ENCODE peak calls at places on chromosomes 1 and 21, in five cellular contexts. M is cardiac muscle cell, E is ovary, S is AG10803, Y is transverse colon. T is an unnamed sample.

GRCh38 chr1:206784471-206784903 is 12.2 kb upstream of the IL10 start:
- DNase-seq in M (no peak), E (no peak), S (no peak), Y (peak; percentile 62), T (no peak)

GRCh38 chr1:188017921-188018320 is 1189.2 kb downstream of the PLA2G4A start:
- DNase-seq in M (no peak), E (no peak), S (no peak), Y (no peak), T (no peak)

GRCh38 chr1:165069829-165070228 is 286.7 kb downstream of the LMX1A start:
- DNase-seq in M (no peak), E (no peak), S (no peak), Y (peak; percentile 36), T (no peak)

GRCh38 chr21:46552865-46553379 is 52.0 kb downstream of the S100B start:
- DNase-seq in M (no peak), E (no peak), S (no peak), Y (no peak), T (peak; percentile 13)

GRCh38 chr1:219460561-219461511 is 152.1 kb downstream of the ZC3H11B start:
- DNase-seq in M (no peak), E (no peak), S (peak; percentile 72), Y (no peak), T (no peak)

GRCh38 chr1:14894811-14895524 is 258.6 kb upstream of the TMEM51 start:
- DNase-seq in M (no peak), E (no peak), S (peak; percentile 9), Y (peak; percentile 17), T (no peak)

GRCh38 chr1:1110561-1110971 is 5.3 kb downstream of the C1orf159 start:
- DNase-seq in M (no peak), E (peak; percentile 33), S (no peak), Y (peak; percentile 6), T (no peak)

GRCh38 chr1:183804916-183805734 is at the start of gene RGL1:
- DNase-seq in M (peak; percentile 82), E (peak; percentile 83), S (peak; percentile 74), Y (peak; percentile 60), T (peak; percentile 76)

GRCh38 chr1:201054030-201054635 is 30.6 kb upstream of the KIF21B start:
- DNase-seq in M (no peak), E (no peak), S (no peak), Y (no peak), T (no peak)

GRCh38 chr1:156664046-156664948 is 12.9 kb downstream of the NES start:
- DNase-seq in M (peak; percentile 76), E (no peak), S (peak; percentile 52), Y (no peak), T (no peak)

GRCh38 chr1:165444897-165445370 is at the start of gene RXRG:
- DNase-seq in M (peak; percentile 90), E (peak; percentile 33), S (peak; percentile 2), Y (no peak), T (peak; percentile 43)

DNA sequence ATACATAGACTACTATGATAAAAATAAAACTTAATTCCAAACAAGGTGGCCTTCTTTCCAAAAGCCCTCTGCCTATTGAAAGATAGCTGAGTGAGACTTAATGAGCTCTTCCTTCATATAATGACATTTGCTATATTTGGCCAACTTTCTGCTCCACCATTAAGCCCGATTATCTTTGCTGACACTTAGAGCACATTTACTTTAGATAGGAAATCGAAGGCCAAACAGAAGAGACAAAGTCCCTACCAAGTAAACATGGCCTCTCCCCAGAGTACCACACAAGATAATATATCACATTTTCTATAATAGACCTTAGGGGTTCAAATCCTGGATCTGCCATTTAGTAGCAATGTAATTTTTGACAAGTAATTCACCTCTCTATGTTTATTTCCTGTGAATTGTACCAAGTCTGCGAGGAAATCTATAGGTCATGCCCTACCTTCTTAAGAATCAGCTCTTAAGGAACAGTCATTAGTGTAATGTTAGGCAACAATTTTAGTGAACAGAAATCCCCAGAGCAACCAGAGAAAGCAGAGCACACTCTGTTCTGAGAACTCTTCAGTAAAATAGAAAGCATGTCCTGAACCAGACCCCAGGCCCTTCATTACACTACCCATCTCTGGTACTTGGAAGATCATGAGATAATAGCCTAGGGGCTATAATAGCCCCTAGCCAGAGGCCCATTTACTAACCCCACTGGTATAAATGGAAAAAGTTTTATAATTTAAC is 17.3 kb upstream of the COA6 start:
- DNase-seq in M (no peak), E (no peak), S (no peak), Y (no peak), T (no peak)
- H3K4me3 ChIP-seq in M (no peak overlapping the region), E (no peak overlapping the region), S (no peak overlapping the region), Y (no peak overlapping the region), T (no peak overlapping the region)

GRCh38 chr1:84693009-84693408 is 2.7 kb upstream of the SSX2IP start:
- DNase-seq in M (no peak), E (no peak), S (no peak), Y (no peak), T (no peak)
- H3K4me3 ChIP-seq in M (no peak overlapping the region), E (no peak overlapping the region), S (no peak overlapping the region), Y (no peak overlapping the region), T (no peak overlapping the region)

GRCh38 chr1:27356628-27357280 is 10.0 kb downstream of the MAP3K6 start:
- DNase-seq in M (no peak), E (no peak), S (no peak), Y (peak; percentile 87), T (no peak)
- H3K4me3 ChIP-seq in M (no peak overlapping the region), E (no peak overlapping the region), S (no peak overlapping the region), Y (peak overlapping the region; percentile 7), T (no peak overlapping the region)

DNA sequence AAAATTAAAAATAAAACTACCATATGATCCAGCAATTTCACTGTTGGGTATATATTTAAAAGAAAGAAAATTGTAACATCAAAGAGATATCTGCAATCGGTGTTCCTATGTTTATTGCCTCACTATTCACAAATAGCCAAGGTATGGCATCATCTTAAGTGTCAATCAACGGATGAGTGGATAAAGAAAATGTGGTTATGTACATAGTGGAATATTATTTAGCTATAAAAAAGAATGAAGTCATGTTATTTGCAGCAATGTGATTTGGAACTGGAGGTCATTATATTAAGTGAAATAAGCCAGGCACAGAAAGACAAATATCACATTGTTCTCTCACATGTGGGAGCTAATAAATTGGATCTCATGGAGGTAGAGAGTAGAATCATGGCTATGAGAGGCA is 76.3 kb downstream of the RD3 start:
- DNase-seq in M (no peak), E (no peak), S (no peak), Y (no peak), T (no peak)
- H3K4me3 ChIP-seq in M (peak overlapping the region; percentile 29), E (no peak overlapping the region), S (peak overlapping the region; percentile 15), Y (no peak overlapping the region), T (no peak overlapping the region)

GRCh38 chr1:172145656-172146055 is 274.8 kb upstream of the C1orf105 start:
- DNase-seq in M (no peak), E (no peak), S (no peak), Y (no peak), T (no peak)

GRCh38 chr1:172141351-172142000 is 279.0 kb upstream of the C1orf105 start:
- DNase-seq in M (no peak), E (no peak), S (no peak), Y (no peak), T (no peak)

GRCh38 chr1:172145231-172145651 is 275.2 kb upstream of the C1orf105 start:
- DNase-seq in M (peak; percentile 33), E (no peak), S (peak; percentile 85), Y (no peak), T (no peak)

GRCh38 chr1:172144445-172145060 is 275.9 kb upstream of the C1orf105 start:
- DNase-seq in M (no peak), E (peak; percentile 84), S (peak; percentile 100), Y (peak; percentile 61), T (peak; percentile 59)

GRCh38 chr1:172143384-172144025 is 277.0 kb upstream of the C1orf105 start:
- DNase-seq in M (no peak), E (no peak), S (peak; percentile 68), Y (no peak), T (no peak)
- H3K4me3 ChIP-seq in M (no peak overlapping the region), E (peak overlapping the region; percentile 38), S (peak overlapping the region; percentile 84), Y (peak overlapping the region; percentile 40), T (no peak overlapping the region)

GRCh38 chr21:41366522-41367151 is 4.8 kb downstream of the MX2 start:
- DNase-seq in M (no peak), E (no peak), S (peak; percentile 80), Y (peak; percentile 74), T (peak; percentile 62)
- H3K4me3 ChIP-seq in M (no peak overlapping the region), E (no peak overlapping the region), S (no peak overlapping the region), Y (no peak overlapping the region), T (no peak overlapping the region)

DNA sequence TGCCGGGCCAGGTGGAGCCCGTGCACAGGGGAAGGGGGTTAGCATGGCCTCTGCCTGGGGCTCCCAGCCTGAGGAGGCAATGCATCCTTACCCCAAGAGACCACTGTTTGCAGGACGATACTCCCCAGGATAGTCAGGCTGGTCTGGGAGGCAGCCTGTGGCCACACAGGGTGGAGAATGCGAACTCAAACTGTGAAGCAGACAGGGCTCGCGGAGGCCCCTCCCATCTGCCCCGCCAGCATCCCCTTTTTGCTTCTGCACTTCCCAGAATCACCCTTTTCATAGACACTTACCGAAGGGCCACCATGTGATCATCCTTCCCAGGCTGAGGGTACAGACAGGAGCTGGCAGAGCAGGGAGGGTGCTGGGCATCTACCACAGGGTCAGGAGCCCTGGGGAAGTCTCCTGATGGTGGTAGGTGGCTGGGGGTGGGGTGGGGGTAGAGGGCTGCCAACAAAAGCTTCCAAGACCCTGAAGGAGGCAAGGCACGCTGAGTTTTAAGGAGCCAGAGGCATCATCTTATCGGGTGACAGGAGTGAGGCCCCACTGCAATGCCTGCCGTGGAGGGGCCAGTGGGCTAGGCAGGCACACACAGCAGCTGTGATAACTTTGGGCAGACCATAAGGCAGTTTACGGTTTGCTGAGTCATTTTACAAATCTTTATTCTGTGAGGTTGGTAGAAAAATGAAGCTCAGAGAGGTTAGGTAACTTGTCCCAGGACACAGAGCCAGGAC is 31.3 kb upstream of the BTG2 start:
- DNase-seq in M (no peak), E (peak; percentile 68), S (no peak), Y (peak; percentile 68), T (peak; percentile 61)
- H3K4me3 ChIP-seq in M (no peak overlapping the region), E (no peak overlapping the region), S (no peak overlapping the region), Y (no peak overlapping the region), T (no peak overlapping the region)

GRCh38 chr1:196131691-196132090 is 476.5 kb downstream of the KCNT2 start:
- DNase-seq in M (no peak), E (no peak), S (no peak), Y (no peak), T (no peak)

GRCh38 chr1:196142111-196142510 is 466.1 kb downstream of the KCNT2 start:
- DNase-seq in M (no peak), E (no peak), S (no peak), Y (no peak), T (no peak)

GRCh38 chr1:196136396-196136795 is 471.8 kb downstream of the KCNT2 start:
- DNase-seq in M (no peak), E (no peak), S (no peak), Y (no peak), T (no peak)
- H3K4me3 ChIP-seq in M (no peak overlapping the region), E (no peak overlapping the region), S (no peak overlapping the region), Y (no peak overlapping the region), T (no peak overlapping the region)